ENCODE peak calls at places on chromosomes 1 and 21, in six cellular contexts. O, V, W, Y, A and T are unnamed samples.

GRCh38 chr1:221718391-221719277 is 23.3 kb downstream of the DUSP10 start:
- DNase-seq in O (no peak), Y (peak), W (peak), A (no peak), V (no peak), T (no peak)

GRCh38 chr21:36860736-36861594 is 105.5 kb downstream of the HLCS start:
- DNase-seq in O (no peak), A (no peak), V (no peak), W (peak), Y (no peak), T (no peak)

GRCh38 chr1:44613932-44614331 is 60.3 kb downstream of the TMEM53 start:
- DNase-seq in A (no peak), W (no peak), O (no peak), V (no peak), Y (no peak), T (no peak)

GRCh38 chr1:2132222-2133038 is 62.1 kb downstream of the FAAP20 start:
- DNase-seq in Y (peak), W (peak), V (no peak), O (no peak), A (no peak), T (no peak)

GRCh38 chr1:227774051-227774720 is 39.0 kb downstream of the SNAP47 start:
- DNase-seq in A (no peak), W (no peak), V (no peak), Y (no peak), O (peak), T (no peak)

GRCh38 chr1:6142036-6142621 is 38.0 kb downstream of the CHD5 start:
- DNase-seq in Y (no peak), V (no peak), W (no peak), O (no peak), A (no peak), T (no peak)

GRCh38 chr1:12437629-12438028 is 180.4 kb downstream of the DHRS3 start:
- DNase-seq in O (no peak), A (no peak), W (peak), V (no peak), Y (no peak), T (no peak)

GRCh38 chr1:109787211-109787844 is 23.6 kb upstream of the EPS8L3 start:
- DNase-seq in A (peak), O (no peak), V (no peak), W (no peak), Y (no peak), T (no peak)

GRCh38 chr1:23916209-23917131 is 3.3 kb upstream of the CNR2 start:
- DNase-seq in A (peak), W (peak), O (peak), Y (peak), V (peak), T (no peak)

GRCh38 chr1:164598719-164599118 is 39.7 kb downstream of the PBX1 start:
- DNase-seq in Y (no peak), W (no peak), O (no peak), V (no peak), A (no peak), T (no peak)

GRCh38 chr1:70778934-70779333 is 268.7 kb downstream of the PTGER3 start:
- DNase-seq in V (no peak), Y (no peak), W (no peak), A (no peak), O (no peak), T (no peak)

GRCh38 chr1:99456536-99456935 is 189.4 kb upstream of the PALMD start:
- DNase-seq in O (no peak), W (no peak), Y (no peak), V (no peak), A (no peak), T (no peak)

GRCh38 chr1:188170935-188171334 is 1342.2 kb downstream of the PLA2G4A start:
- DNase-seq in O (no peak), A (no peak), Y (no peak), V (no peak), W (no peak), T (no peak)

GRCh38 chr1:16032388-16033100 is 10.7 kb downstream of the CLCNKA start:
- DNase-seq in Y (peak), A (peak), W (peak), V (peak), O (peak), T (no peak)

GRCh38 chr1:26132128-26132824 is 20.7 kb downstream of the PDIK1L start:
- DNase-seq in O (no peak), V (no peak), Y (peak), W (no peak), A (no peak), T (no peak)

GRCh38 chr1:14519976-14520375 is 78.5 kb upstream of the KAZN start:
- DNase-seq in O (no peak), A (no peak), V (no peak), W (no peak), Y (no peak), T (no peak)

GRCh38 chr1:53732409-53732808 is 6.6 kb downstream of the GLIS1 start:
- DNase-seq in A (no peak), Y (no peak), V (no peak), W (no peak), O (no peak), T (no peak)

GRCh38 chr1:41726899-41727748 is 191.6 kb downstream of the HIVEP3 start:
- DNase-seq in Y (peak), V (peak), W (peak), A (no peak), O (peak), T (no peak)

GRCh38 chr1:56148466-56149193 is 430.7 kb downstream of the PLPP3 start:
- DNase-seq in O (no peak), V (no peak), Y (no peak), A (no peak), W (no peak), T (no peak)

GRCh38 chr1:56147459-56147858 is 431.9 kb downstream of the PLPP3 start:
- DNase-seq in O (no peak), A (no peak), Y (no peak), W (no peak), V (no peak), T (no peak)

GRCh38 chr1:56145524-56145923 is 433.8 kb downstream of the PLPP3 start:
- DNase-seq in W (no peak), A (no peak), O (no peak), Y (no peak), V (no peak), T (no peak)

GRCh38 chr1:56147020-56147419 is 432.3 kb downstream of the PLPP3 start:
- DNase-seq in V (no peak), A (no peak), Y (no peak), O (no peak), W (no peak), T (no peak)

DNA sequence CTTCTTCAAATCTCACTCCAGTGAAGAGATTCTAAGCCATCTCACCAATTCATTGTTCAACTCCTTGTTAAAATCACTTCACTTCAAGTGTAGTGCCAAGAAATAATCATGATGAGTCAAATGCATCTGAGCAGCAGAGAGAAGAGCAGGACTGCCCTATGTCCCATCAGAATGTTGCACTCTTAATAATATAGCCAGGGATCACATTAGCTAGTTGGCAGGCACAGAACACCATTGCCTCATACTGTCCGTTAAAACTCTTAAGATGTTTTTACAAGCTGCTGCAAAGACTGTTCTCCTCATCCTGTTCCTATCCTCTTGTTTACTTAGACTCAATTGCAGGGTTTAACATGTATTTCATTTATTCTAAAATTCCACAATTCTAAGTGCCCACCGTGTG is 432.9 kb downstream of the PLPP3 start:
- DNase-seq in A (no peak), O (no peak), V (no peak), W (no peak), Y (no peak), T (no peak)
- TF ChIP-seq POLR2AphosphoS5 in A (no peak), O (no peak), V (no peak), W (no peak), Y (no peak), T (no peak)

GRCh38 chr1:226655251-226656163 is 83.6 kb downstream of the ITPKB start:
- DNase-seq in A (no peak), W (no peak), Y (no peak), V (no peak), O (no peak), T (no peak)
- TF ChIP-seq POLR2AphosphoS5 in A (no peak), W (no peak), Y (no peak), V (no peak), O (no peak), T (no peak)

GRCh38 chr1:175354080-175354479 is 161.5 kb upstream of the KIAA0040 start:
- DNase-seq in W (no peak), A (no peak), O (no peak), Y (no peak), V (no peak), T (no peak)
- TF ChIP-seq POLR2AphosphoS5 in W (no peak), A (no peak), O (no peak), Y (no peak), V (no peak), T (no peak)

DNA sequence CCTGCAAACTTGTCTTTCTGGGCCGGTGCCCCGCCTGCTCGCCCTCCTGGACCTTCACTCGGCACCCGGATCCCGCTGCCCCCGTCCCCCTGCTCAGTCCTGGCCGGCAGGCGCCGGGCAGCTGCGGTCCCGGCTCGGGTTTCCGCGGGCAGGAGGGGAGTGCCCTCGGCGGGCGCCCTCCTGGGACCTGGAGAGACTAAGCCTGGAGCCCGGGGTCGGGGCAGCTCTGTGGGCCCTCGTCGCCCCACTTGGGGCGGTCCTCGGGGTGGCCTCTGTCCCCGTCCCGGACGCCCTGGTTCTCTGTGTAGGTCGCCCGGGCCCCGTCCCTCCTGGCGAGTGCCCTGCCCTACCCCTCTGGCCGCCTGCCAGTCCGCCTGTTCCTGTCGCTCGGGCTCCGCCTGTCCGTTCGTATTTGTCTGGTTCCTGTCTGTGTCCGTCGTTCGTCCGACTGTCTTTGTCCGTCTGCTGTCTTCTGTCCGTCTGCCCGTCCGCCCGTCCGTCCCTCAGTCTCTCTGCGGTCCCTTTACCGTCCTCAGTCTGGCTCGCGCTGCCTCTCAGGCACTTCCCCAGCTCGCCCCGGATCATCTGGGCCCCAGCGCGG is 492 bp downstream of the SERINC2 start:
- DNase-seq in V (peak), Y (peak), A (no peak), O (no peak), W (no peak), T (no peak)
- TF ChIP-seq POLR2AphosphoS5 in V (peak), Y (no peak), A (peak), O (no peak), W (no peak), T (no peak)

GRCh38 chr1:32816676-32817158 is 441 bp downstream of the YARS1 start:
- DNase-seq in Y (peak), A (no peak), V (peak), O (peak), W (peak), T (no peak)

GRCh38 chr1:32813941-32814739 is 3.0 kb downstream of the YARS1 start:
- DNase-seq in V (peak), A (peak), Y (no peak), O (no peak), W (peak), T (no peak)

GRCh38 chr1:32818804-32819541 is 1.5 kb downstream of the S100PBP start:
- DNase-seq in O (peak), V (no peak), A (no peak), W (no peak), Y (no peak), T (no peak)

GRCh38 chr1:32817159-32817814 is at the start of the genes S100PBP and YARS1:
- DNase-seq in O (peak), Y (peak), W (peak), A (peak), V (peak), T (peak)

DNA sequence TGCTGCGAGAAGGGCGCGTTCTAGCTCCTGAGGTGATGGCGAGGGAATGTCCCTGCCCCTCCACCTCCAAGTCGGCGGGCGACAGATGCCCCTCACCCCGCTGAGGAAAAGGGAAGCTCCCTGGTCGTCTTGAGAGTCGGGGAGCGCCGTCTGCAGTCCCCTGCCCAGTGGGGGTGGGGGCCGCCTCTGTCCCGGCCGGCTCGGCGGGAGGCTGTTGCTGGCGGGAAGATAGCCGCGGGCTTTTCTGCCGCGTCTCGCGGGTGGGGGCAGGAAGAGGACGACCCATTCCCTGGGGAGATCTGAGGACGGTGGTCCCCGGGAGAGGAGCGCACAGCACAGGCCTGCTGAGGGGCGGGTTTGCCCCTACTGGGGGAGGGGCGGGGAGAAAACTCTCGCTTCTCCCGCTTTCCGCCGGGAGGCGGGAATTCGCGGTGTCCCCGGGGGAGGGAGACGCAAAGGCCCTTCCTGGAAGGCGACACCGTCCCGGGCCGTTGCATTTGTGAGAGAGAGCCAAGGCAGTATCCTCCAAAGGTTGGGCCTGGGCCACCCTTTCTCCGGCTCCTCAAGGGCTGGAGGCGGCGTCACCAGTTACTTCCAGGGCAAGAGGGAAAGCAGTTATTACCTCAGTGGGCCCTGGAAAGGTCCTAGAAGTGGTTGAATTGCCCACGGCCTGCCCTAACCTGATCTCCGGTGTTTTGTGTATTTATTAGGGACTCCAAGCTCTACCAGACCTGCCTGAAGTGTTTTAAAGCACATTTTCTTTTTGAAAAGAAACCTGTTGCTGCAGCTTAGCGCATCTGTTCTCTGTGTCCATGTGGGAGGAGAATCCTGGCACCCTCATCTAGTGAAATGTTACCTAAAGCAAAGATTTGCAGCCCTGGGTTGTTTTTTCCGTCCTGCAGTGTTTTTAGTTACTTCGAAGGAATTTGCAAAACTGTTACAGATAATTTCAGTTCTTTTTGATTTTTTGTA is 648 bp downstream of the S100PBP start:
- DNase-seq in Y (peak), V (peak), W (peak), O (no peak), A (peak), T (peak)
- TF ChIP-seq POLR2AphosphoS5 in Y (peak), V (no peak), W (no peak), O (peak), A (peak), T (peak)

GRCh38 chr1:156214024-156214748 is 1.4 kb downstream of the PMF1 start:
- DNase-seq in W (peak), V (no peak), O (no peak), Y (no peak), A (peak), T (no peak)
- TF ChIP-seq POLR2AphosphoS5 in W (no peak), V (no peak), O (no peak), Y (no peak), A (no peak), T (no peak)

DNA sequence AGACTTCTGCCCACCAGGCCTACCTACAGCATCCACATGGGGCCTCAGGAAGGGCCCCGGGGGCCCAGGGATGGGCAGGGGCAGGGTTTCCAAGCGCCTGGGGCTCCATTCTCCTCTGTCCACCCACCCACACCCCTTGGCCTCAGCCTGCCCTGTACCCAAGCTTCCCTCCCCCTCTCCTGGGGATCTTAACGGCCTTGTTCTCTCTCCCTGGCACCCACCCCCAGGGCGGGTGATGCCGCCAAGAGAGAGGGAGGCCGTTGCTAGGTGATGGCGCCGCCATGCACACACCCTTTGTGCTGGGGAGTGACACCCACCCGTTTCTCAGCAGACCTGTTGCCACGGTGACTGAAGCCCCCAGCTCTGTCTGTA is 7.5 kb downstream of the GPR37L1 start:
- DNase-seq in O (no peak), W (no peak), Y (no peak), V (no peak), A (no peak), T (no peak)
- TF ChIP-seq POLR2AphosphoS5 in O (no peak), W (no peak), Y (no peak), V (no peak), A (no peak), T (no peak)

GRCh38 chr1:204623365-204623893 is 62.1 kb downstream of the LRRN2 start:
- DNase-seq in O (no peak), W (peak), Y (no peak), V (no peak), A (peak), T (no peak)
- TF ChIP-seq POLR2AphosphoS5 in O (no peak), W (no peak), Y (no peak), V (no peak), A (no peak), T (no peak)